ENCODE peak calls at places on chromosomes 3 and 15, in five cellular contexts. W is K562, R is GM12878, F is H1, Q is HepG2. A is an unnamed sample.

GRCh38 chr15:63483521-63484371 is 20.6 kb upstream of the USP3 start:
- DNase-seq in W (no peak), R (peak; percentile 84), F (no peak), Q (no peak), A (no peak)

GRCh38 chr3:120448707-120449650 is 1.8 kb downstream of the FSTL1 start:
- DNase-seq in W (no peak), R (no peak), F (no peak), Q (no peak), A (no peak)

GRCh38 chr15:49145651-49146609 is 9.5 kb downstream of the COPS2 start:
- DNase-seq in W (peak; percentile 63), R (no peak), F (no peak), Q (peak; percentile 45), A (peak; percentile 33)

GRCh38 chr3:119418641-119419040 is 44.8 kb downstream of the TMEM39A start:
- DNase-seq in W (peak; percentile 70), R (no peak), F (no peak), Q (no peak), A (no peak)

GRCh38 chr15:98649621-98649995 is 1.3 kb downstream of the IGF1R start:
- DNase-seq in W (no peak), R (no peak), F (no peak), Q (no peak), A (peak; percentile 57)

GRCh38 chr3:17398959-17399551 is 343.4 kb downstream of the TBC1D5 start:
- DNase-seq in W (no peak), R (peak; percentile 57), F (no peak), Q (no peak), A (no peak)

GRCh38 chr3:52393131-52393807 is 51.6 kb downstream of the SEMA3G start:
- DNase-seq in W (no peak), R (no peak), F (no peak), Q (no peak), A (no peak)

GRCh38 chr3:64276131-64276530 is 50.9 kb upstream of the PRICKLE2 start:
- DNase-seq in W (no peak), R (no peak), F (no peak), Q (no peak), A (no peak)

GRCh38 chr15:34620814-34621213 is 37.4 kb upstream of the GOLGA8B start:
- DNase-seq in W (no peak), R (no peak), F (no peak), Q (no peak), A (no peak)

GRCh38 chr3:193885832-193886231 is 250.1 kb upstream of the HES1 start:
- DNase-seq in W (peak; percentile 88), R (no peak), F (no peak), Q (peak; percentile 7), A (no peak)

GRCh38 chr15:78620021-78620838 is 566 bp downstream of the CHRNA3 start:
- DNase-seq in W (no peak), R (no peak), F (peak; percentile 36), Q (no peak), A (peak; percentile 86)

DNA sequence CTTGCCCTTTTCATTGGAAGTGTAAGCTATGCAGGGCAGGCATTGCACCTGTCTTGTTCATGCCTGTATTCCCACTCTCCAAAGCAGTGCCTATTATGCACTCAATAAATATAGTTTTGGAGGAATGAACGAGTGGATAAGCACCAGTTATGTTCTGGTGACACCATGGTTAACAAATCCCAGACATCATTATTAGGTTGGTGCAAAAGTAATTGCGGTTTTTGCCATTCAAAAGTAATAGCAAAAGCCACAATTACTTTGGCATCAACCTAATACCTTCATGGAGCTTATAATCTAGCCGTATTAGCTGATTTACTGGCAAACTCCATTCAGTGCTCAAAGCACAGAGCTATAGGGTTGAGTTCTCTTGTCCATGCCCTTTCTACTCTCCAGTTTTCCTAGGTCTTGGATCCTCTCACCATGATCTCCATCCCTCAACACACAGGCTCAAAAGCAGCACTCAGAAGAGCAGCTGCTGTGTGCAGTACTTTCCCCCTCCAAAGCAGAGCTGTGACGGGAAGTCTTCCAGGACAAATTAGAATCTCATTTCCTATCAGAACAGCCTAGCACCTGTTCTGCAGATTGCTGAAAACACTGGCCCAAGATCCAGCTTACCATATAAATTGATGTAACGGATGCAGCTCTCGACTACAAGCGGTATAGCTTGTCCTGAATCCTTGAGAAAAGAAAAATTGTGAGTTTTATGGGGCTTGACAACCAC is 63.2 kb upstream of the RAD18 start:
- DNase-seq in W (no peak), R (no peak), F (no peak), Q (no peak), A (no peak)
- TF ChIP-seq USF2 in W (no peak), R (no peak), F (no peak), Q (no peak), A (no peak)

DNA sequence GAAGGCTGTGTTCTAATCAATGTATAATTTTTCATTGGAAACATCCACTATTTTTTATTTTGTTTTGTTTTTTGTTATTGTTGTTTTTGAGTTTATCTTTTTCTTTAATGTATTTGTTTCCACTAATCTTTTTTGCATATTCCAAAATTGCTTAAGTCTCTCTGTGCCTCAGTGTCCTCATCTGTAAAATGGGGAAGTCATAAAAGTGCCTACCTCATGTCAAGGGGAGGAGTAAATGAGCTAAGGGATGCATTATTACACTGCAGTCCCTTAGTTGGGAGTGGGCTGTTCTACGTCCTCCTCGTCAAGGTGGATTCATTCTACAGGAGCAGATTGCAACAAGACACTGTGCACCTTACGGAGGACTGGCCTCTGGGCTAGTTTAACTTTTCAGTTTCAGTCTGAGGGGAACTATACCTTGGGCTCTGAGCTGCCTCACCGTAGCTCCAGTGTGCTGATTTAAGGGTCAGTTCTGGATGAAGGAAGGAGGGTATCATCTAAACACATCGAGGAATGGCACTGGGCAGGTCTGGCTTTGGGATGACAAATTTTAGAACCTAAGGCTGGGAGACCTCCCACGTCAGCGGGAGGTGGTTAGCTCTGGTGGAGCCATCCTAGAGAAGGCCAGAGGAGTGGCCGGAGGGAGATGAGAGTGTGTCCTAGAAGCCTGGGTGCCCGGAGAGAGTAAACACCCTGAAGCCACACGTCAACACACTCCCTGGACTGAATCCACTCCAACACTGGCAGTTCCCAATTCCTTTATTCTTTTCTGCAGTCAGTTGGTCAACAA is 5.1 kb upstream of the SRP14 start:
- DNase-seq in W (no peak), R (no peak), F (no peak), Q (no peak), A (no peak)
- H3K4me2 ChIP-seq in W (peak overlapping the region; percentile 67), R (peak overlapping the region; percentile 78), F (no peak overlapping the region), Q (peak overlapping the region; percentile 77), A (no peak overlapping the region)

DNA sequence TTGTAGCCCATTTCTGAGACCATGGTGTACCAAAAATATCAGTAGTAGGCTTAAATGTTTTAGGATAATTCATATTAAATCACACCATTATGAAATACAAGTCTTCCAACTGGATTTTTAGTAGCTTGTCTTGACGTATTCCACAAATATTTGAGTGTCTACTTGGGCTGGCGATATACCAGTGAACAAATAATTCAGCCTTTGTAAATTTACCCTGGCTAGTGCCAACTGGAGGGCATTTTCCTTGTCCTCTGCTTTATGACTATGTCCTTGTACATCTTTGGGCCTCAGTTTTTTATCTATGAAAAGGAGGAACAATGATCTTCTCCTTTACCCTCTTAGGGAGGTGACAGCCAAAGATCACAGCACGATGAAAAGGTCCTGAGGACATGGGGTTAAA is 114.8 kb downstream of the FRMD4B start:
- DNase-seq in W (no peak), R (no peak), F (no peak), Q (no peak), A (no peak)
- TF ChIP-seq JUND in W (no peak), R (no peak), F (no peak), Q (no peak), A (no peak)

DNA sequence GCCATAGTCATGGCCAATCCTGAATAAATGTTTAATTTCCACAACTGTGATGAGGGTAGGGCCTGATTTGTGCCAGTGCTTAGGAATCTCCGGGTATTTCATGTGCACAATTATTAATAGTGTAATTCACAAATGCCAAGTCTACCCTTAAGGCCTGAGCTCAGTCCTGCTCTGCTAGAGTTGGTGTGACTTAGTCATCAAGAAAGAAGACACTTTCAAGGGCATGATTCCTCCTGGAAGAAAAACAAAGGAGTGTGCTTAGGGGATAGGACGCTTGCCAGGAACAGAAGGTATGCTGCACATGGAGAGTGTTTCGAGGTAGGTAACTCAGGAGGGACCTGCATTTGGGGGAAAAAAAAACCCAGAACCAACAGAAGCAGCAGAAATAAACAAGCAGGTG is 1089.9 kb downstream of the FHIT start:
- DNase-seq in W (no peak), R (no peak), F (no peak), Q (no peak), A (no peak)
- TF ChIP-seq USF2 in W (no peak), R (no peak), F (no peak), Q (no peak), A (no peak)

GRCh38 chr3:87563712-87564111 is 287.3 kb upstream of the POU1F1 start:
- DNase-seq in W (no peak), R (no peak), F (no peak), Q (no peak), A (no peak)
- H3K4me2 ChIP-seq in W (no peak overlapping the region), R (no peak overlapping the region), F (no peak overlapping the region), Q (no peak overlapping the region), A (no peak overlapping the region)

DNA sequence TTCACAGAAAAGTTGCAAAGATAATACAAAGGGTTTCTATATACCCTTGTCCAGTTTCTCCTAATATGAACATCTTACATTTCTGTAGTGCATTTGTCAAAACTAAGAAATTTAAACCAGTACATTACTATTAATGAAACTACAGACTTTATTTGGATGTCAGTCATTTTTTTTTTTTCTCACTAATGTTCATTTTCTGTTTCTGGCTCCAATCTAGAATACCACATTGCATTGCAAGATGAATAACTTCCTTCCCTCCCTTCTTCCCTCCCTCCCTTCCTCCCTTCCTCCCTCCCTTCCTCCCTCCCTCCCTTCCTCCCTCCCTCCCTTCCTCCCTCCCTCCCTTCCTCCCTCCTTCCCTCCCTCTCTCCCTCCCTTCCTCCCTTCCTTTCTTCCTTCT is 509.2 kb upstream of the MCTP2 start:
- DNase-seq in W (no peak), R (no peak), F (no peak), Q (no peak), A (no peak)
- TF ChIP-seq JUND in W (no peak), R (no peak), F (no peak), Q (no peak), A (no peak)

GRCh38 chr15:69996321-69996720 is 101.4 kb downstream of the TLE3 start:
- DNase-seq in W (no peak), R (no peak), F (no peak), Q (no peak), A (peak; percentile 41)

GRCh38 chr15:69998541-69999391 is 99.0 kb downstream of the TLE3 start:
- DNase-seq in W (no peak), R (no peak), F (no peak), Q (no peak), A (no peak)

GRCh38 chr15:69999392-70000085 is 98.2 kb downstream of the TLE3 start:
- DNase-seq in W (no peak), R (no peak), F (no peak), Q (no peak), A (no peak)

GRCh38 chr15:69996842-69997478 is 100.8 kb downstream of the TLE3 start:
- DNase-seq in W (no peak), R (no peak), F (no peak), Q (no peak), A (no peak)

GRCh38 chr15:69997701-69998273 is 99.9 kb downstream of the TLE3 start:
- DNase-seq in W (no peak), R (no peak), F (no peak), Q (no peak), A (no peak)
- TF ChIP-seq USF2 in W (no peak), R (no peak), F (no peak), Q (no peak), A (no peak)

DNA sequence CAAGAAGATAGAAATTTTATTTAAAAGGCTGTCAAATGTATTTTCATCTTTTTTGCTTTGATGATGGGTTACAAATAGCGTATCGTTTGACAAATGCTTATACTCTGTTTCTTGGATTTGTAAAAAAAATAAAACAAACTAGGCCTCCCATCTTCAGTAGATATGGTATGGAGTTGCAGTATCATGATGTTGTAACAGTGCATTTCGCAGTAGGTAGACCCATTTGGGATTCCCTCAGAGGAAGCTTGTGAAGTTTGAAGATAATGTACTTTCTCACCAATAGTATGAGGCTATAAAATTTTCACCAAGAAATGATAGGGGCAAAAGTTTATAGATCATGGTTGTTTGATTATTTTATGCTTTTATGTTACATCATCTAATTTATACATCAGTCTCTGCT is 10.7 kb downstream of the MBNL1 start:
- DNase-seq in W (no peak), R (no peak), F (no peak), Q (no peak), A (no peak)
- H3K4me2 ChIP-seq in W (no peak overlapping the region), R (peak overlapping the region; percentile 59), F (no peak overlapping the region), Q (no peak overlapping the region), A (peak overlapping the region; percentile 1)

A was measured in SK-N-SH.